ENCODE peak calls at places on chromosomes 11 and 22, in four cellular contexts. One of them, this sample, is unnamed.

GRCh38 chr22:20552450-20552894 is 45.1 kb downstream of the MED15 start:
- DNase-seq in lung microvascular endothelial cell: peak
- DNase-seq in kidney tubule cell: peak
- DNase-seq in KBM-7: no peak
- DNase-seq in this sample: no peak

GRCh38 chr22:17112491-17113042 is 8.6 kb downstream of the TMEM121B start:
- DNase-seq in lung microvascular endothelial cell: no peak
- DNase-seq in kidney tubule cell: peak
- DNase-seq in KBM-7: no peak
- DNase-seq in this sample: no peak

GRCh38 chr11:33329705-33330329 is 72.6 kb downstream of the HIPK3 start:
- DNase-seq in lung microvascular endothelial cell: peak
- DNase-seq in kidney tubule cell: peak
- DNase-seq in KBM-7: peak
- DNase-seq in this sample: peak

GRCh38 chr22:33521879-33522665 is 398.2 kb downstream of the LARGE1 start:
- DNase-seq in lung microvascular endothelial cell: no peak
- DNase-seq in kidney tubule cell: no peak
- DNase-seq in KBM-7: no peak
- DNase-seq in this sample: no peak

GRCh38 chr11:119316017-119316728 is 757 bp downstream of the MCAM start:
- DNase-seq in lung microvascular endothelial cell: peak
- DNase-seq in kidney tubule cell: peak
- DNase-seq in KBM-7: peak
- DNase-seq in this sample: no peak

GRCh38 chr11:76603202-76603601 is 67.3 kb downstream of the LRRC32 start:
- DNase-seq in lung microvascular endothelial cell: no peak
- DNase-seq in kidney tubule cell: no peak
- DNase-seq in KBM-7: no peak
- DNase-seq in this sample: no peak

GRCh38 chr11:71301046-71301857 is 48.9 kb upstream of the SHANK2 start:
- DNase-seq in lung microvascular endothelial cell: no peak
- DNase-seq in kidney tubule cell: no peak
- DNase-seq in KBM-7: no peak
- DNase-seq in this sample: no peak

GRCh38 chr11:113384551-113384950 is 3.0 kb upstream of the ANKK1 start:
- DNase-seq in lung microvascular endothelial cell: peak
- DNase-seq in kidney tubule cell: peak
- DNase-seq in KBM-7: no peak
- DNase-seq in this sample: no peak

GRCh38 chr11:1276866-1277615 is 32.4 kb downstream of the TOLLIP start:
- DNase-seq in lung microvascular endothelial cell: no peak
- DNase-seq in kidney tubule cell: no peak
- DNase-seq in KBM-7: no peak
- DNase-seq in this sample: no peak

GRCh38 chr11:35980646-35981402 is 37.0 kb downstream of the LDLRAD3 start:
- DNase-seq in lung microvascular endothelial cell: peak
- DNase-seq in kidney tubule cell: no peak
- DNase-seq in KBM-7: no peak
- DNase-seq in this sample: no peak

GRCh38 chr22:49334589-49334873 is 493.1 kb downstream of the BRD1 start:
- DNase-seq in lung microvascular endothelial cell: no peak
- DNase-seq in kidney tubule cell: no peak
- DNase-seq in KBM-7: no peak
- DNase-seq in this sample: no peak

GRCh38 chr22:33853200-33854097 is 66.8 kb downstream of the LARGE1 start:
- DNase-seq in lung microvascular endothelial cell: peak
- DNase-seq in kidney tubule cell: peak
- DNase-seq in KBM-7: peak
- DNase-seq in this sample: peak

GRCh38 chr11:35919244-35919643 is 24.6 kb upstream of the LDLRAD3 start:
- DNase-seq in lung microvascular endothelial cell: peak
- DNase-seq in kidney tubule cell: peak
- DNase-seq in KBM-7: no peak
- DNase-seq in this sample: no peak